ENCODE peak calls at places on chromosomes 7 and 10, in four cellular contexts. Y is sciatic nerve, G is NCI-H774, H is 8988T. O is an unnamed sample.
A peak's percentile ranks its signal among the peaks of the same experiment; 100 is the strongest.

GRCh38 chr7:102082693-102083385 is 203.8 kb upstream of the SH2B2 start:
- DNase-seq in Y (no peak), G (no peak), H (no peak), O (no peak)

GRCh38 chr7:27147211-27148030 is at the start of gene HOXA6:
- DNase-seq in Y (peak; percentile 86), G (no peak), H (no peak), O (peak; percentile 42)

GRCh38 chr10:46245381-46245900 is 41.4 kb upstream of the ANTXRL start:
- DNase-seq in Y (no peak), G (no peak), H (no peak), O (no peak)

GRCh38 chr10:121662945-121663917 is 65.0 kb upstream of the FGFR2 start:
- DNase-seq in Y (no peak), G (no peak), H (peak; percentile 26), O (no peak)

GRCh38 chr7:101466871-101467270 is 104.2 kb downstream of the COL26A1 start:
- DNase-seq in Y (no peak), G (no peak), H (no peak), O (no peak)

GRCh38 chr10:108303149-108303548 is 1138.6 kb upstream of the SORCS1 start:
- DNase-seq in Y (no peak), G (no peak), H (no peak), O (peak; percentile 48)

GRCh38 chr10:125967533-125967932 is 71.2 kb downstream of the FANK1 start:
- DNase-seq in Y (no peak), G (no peak), H (no peak), O (no peak)

GRCh38 chr10:28664369-28664740 is 13.0 kb upstream of the BAMBI start:
- DNase-seq in Y (no peak), G (no peak), H (no peak), O (peak; percentile 69)

GRCh38 chr10:71064413-71065118 is 147.8 kb upstream of the UNC5B start:
- DNase-seq in Y (no peak), G (no peak), H (no peak), O (no peak)

GRCh38 chr10:1142596-1142995 is 86.4 kb downstream of the WDR37 start:
- DNase-seq in Y (no peak), G (no peak), H (no peak), O (no peak)

GRCh38 chr10:976316-976715 is 11.9 kb upstream of the GTPBP4 start:
- DNase-seq in Y (no peak), G (no peak), H (no peak), O (no peak)

GRCh38 chr10:132149261-132149660 is 37.5 kb upstream of the DPYSL4 start:
- DNase-seq in Y (no peak), G (no peak), H (no peak), O (no peak)

GRCh38 chr10:94622666-94623205 is 60.8 kb upstream of the CYP2C18 start:
- DNase-seq in Y (no peak), G (no peak), H (no peak), O (no peak)

GRCh38 chr10:109696462-109696861 is 226.8 kb downstream of the XPNPEP1 start:
- DNase-seq in Y (no peak), G (no peak), H (no peak), O (no peak)

GRCh38 chr10:74113546-74113945 is 37.1 kb downstream of the AP3M1 start:
- DNase-seq in Y (no peak), G (no peak), H (no peak), O (peak; percentile 31)

GRCh38 chr10:983951-984705 is 4.1 kb upstream of the GTPBP4 start:
- DNase-seq in Y (no peak), G (peak; percentile 37), H (no peak), O (no peak)

GRCh38 chr10:119498889-119499864 is 43.3 kb downstream of the RGS10 start:
- DNase-seq in Y (no peak), G (no peak), H (no peak), O (peak; percentile 25)

GRCh38 chr10:88759366-88760101 is at the start of gene LIPN:
- DNase-seq in Y (no peak), G (no peak), H (no peak), O (peak; percentile 18)

GRCh38 chr10:62071846-62072281 is 170.4 kb downstream of the ARID5B start:
- DNase-seq in Y (no peak), G (no peak), H (no peak), O (no peak)

GRCh38 chr10:101015582-101015973 is 15.4 kb downstream of the PDZD7 start:
- DNase-seq in Y (no peak), G (no peak), H (no peak), O (no peak)

GRCh38 chr7:149462101-149462520 is 1.2 kb upstream of the ZNF777 start:
- DNase-seq in Y (no peak), G (no peak), H (no peak), O (no peak)

GRCh38 chr10:126054191-126054590 is 157.8 kb downstream of the FANK1 start:
- DNase-seq in Y (no peak), G (no peak), H (no peak), O (no peak)

GRCh38 chr10:103661198-103661950 is 167.9 kb downstream of the NEURL1 start:
- DNase-seq in Y (peak; percentile 90), G (peak; percentile 51), H (peak; percentile 66), O (peak; percentile 95)

GRCh38 chr10:117539903-117540639 is 2.5 kb upstream of the EMX2 start:
- DNase-seq in Y (no peak), G (no peak), H (no peak), O (no peak)

GRCh38 chr7:44391746-44392617 is 66.6 kb upstream of the CAMK2B start:
- DNase-seq in Y (peak; percentile 43), G (no peak), H (no peak), O (no peak)

O was measured in AG10803.